ENCODE peak calls at places on chromosomes 12 and 14, in four cellular contexts. One of them, this sample, is unnamed.

GRCh38 chr12:58681730-58682129 is 238.6 kb downstream of the LRIG3 start:
- DNase-seq in colonic mucosa: no peak
- DNase-seq in astrocyte of the spinal cord: no peak
- DNase-seq in brain microvascular endothelial cell: no peak
- DNase-seq in this sample: no peak

GRCh38 chr14:37062191-37062803 is 110.1 kb downstream of the SLC25A21 start:
- DNase-seq in astrocyte of the spinal cord: no peak
- DNase-seq in colonic mucosa: no peak
- DNase-seq in brain microvascular endothelial cell: no peak
- DNase-seq in this sample: no peak

GRCh38 chr12:30794591-30795409 is 40.0 kb upstream of the CAPRIN2 start:
- DNase-seq in astrocyte of the spinal cord: peak; percentile 97
- DNase-seq in brain microvascular endothelial cell: peak; percentile 95
- DNase-seq in colonic mucosa: no peak
- DNase-seq in this sample: peak; percentile 93

GRCh38 chr14:63596998-63597658 is 44.5 kb downstream of the WDR89 start:
- DNase-seq in astrocyte of the spinal cord: no peak
- DNase-seq in colonic mucosa: no peak
- DNase-seq in brain microvascular endothelial cell: no peak
- DNase-seq in this sample: no peak

GRCh38 chr14:94217116-94217515 is 43.0 kb downstream of the PPP4R4 start:
- DNase-seq in astrocyte of the spinal cord: no peak
- DNase-seq in colonic mucosa: no peak
- DNase-seq in brain microvascular endothelial cell: no peak
- DNase-seq in this sample: no peak

GRCh38 chr12:54544743-54545142 is 4.7 kb upstream of the PDE1B start:
- DNase-seq in brain microvascular endothelial cell: no peak
- DNase-seq in astrocyte of the spinal cord: no peak
- DNase-seq in colonic mucosa: no peak
- DNase-seq in this sample: no peak

GRCh38 chr14:95329941-95330340 is 10.2 kb upstream of the CLMN start:
- DNase-seq in astrocyte of the spinal cord: no peak
- DNase-seq in colonic mucosa: no peak
- DNase-seq in brain microvascular endothelial cell: no peak
- DNase-seq in this sample: no peak

GRCh38 chr12:14416658-14417057 is 51.2 kb downstream of the ATF7IP start:
- DNase-seq in astrocyte of the spinal cord: peak; percentile 92
- DNase-seq in brain microvascular endothelial cell: peak; percentile 89
- DNase-seq in colonic mucosa: no peak
- DNase-seq in this sample: peak; percentile 78

GRCh38 chr12:33708935-33709334 is 269.3 kb upstream of the SYT10 start:
- DNase-seq in astrocyte of the spinal cord: no peak
- DNase-seq in brain microvascular endothelial cell: no peak
- DNase-seq in colonic mucosa: no peak
- DNase-seq in this sample: no peak

GRCh38 chr12:115185529-115185928 is 501.6 kb upstream of the TBX3 start:
- DNase-seq in astrocyte of the spinal cord: no peak
- DNase-seq in brain microvascular endothelial cell: no peak
- DNase-seq in colonic mucosa: no peak
- DNase-seq in this sample: peak; percentile 58

GRCh38 chr14:105767315-105767714 is 240.9 kb downstream of the TMEM121 start:
- DNase-seq in brain microvascular endothelial cell: no peak
- DNase-seq in colonic mucosa: no peak
- DNase-seq in astrocyte of the spinal cord: no peak
- DNase-seq in this sample: no peak

GRCh38 chr14:65709576-65709975 is 297.0 kb downstream of the FUT8 start:
- DNase-seq in brain microvascular endothelial cell: no peak
- DNase-seq in colonic mucosa: no peak
- DNase-seq in astrocyte of the spinal cord: no peak
- DNase-seq in this sample: no peak

GRCh38 chr12:85350356-85350755 is 70.3 kb downstream of the ALX1 start:
- DNase-seq in colonic mucosa: no peak
- DNase-seq in brain microvascular endothelial cell: no peak
- DNase-seq in astrocyte of the spinal cord: no peak
- DNase-seq in this sample: no peak

GRCh38 chr14:60773558-60773957 is 39.0 kb downstream of the MNAT1 start:
- DNase-seq in astrocyte of the spinal cord: no peak
- DNase-seq in brain microvascular endothelial cell: no peak
- DNase-seq in colonic mucosa: no peak
- DNase-seq in this sample: no peak

GRCh38 chr14:37403656-37404055 is 191.4 kb downstream of the FOXA1 start:
- DNase-seq in brain microvascular endothelial cell: no peak
- DNase-seq in astrocyte of the spinal cord: no peak
- DNase-seq in colonic mucosa: no peak
- DNase-seq in this sample: no peak

GRCh38 chr12:125983094-125983783 is 918.0 kb downstream of the AACS start:
- DNase-seq in astrocyte of the spinal cord: peak; percentile 78
- DNase-seq in brain microvascular endothelial cell: no peak
- DNase-seq in colonic mucosa: peak; percentile 35
- DNase-seq in this sample: no peak

GRCh38 chr12:3777206-3777809 is 24.4 kb upstream of the CRACR2A start:
- DNase-seq in brain microvascular endothelial cell: peak; percentile 44
- DNase-seq in colonic mucosa: peak; percentile 40
- DNase-seq in astrocyte of the spinal cord: peak; percentile 45
- DNase-seq in this sample: no peak

GRCh38 chr12:98838282-98838681 is 193.2 kb downstream of the APAF1 start:
- DNase-seq in colonic mucosa: no peak
- DNase-seq in astrocyte of the spinal cord: peak; percentile 67
- DNase-seq in brain microvascular endothelial cell: peak; percentile 32
- DNase-seq in this sample: peak; percentile 3

GRCh38 chr14:94161087-94161486 is 13.0 kb upstream of the PPP4R4 start:
- DNase-seq in colonic mucosa: no peak
- DNase-seq in astrocyte of the spinal cord: no peak
- DNase-seq in brain microvascular endothelial cell: no peak
- DNase-seq in this sample: no peak

GRCh38 chr12:124536613-124537012 is 30.8 kb downstream of the NCOR2 start:
- DNase-seq in astrocyte of the spinal cord: peak; percentile 59
- DNase-seq in colonic mucosa: no peak
- DNase-seq in brain microvascular endothelial cell: no peak
- DNase-seq in this sample: peak; percentile 76

GRCh38 chr14:81418057-81418790 is 18.1 kb upstream of the STON2 start:
- DNase-seq in astrocyte of the spinal cord: no peak
- DNase-seq in colonic mucosa: no peak
- DNase-seq in brain microvascular endothelial cell: no peak
- DNase-seq in this sample: no peak

GRCh38 chr12:2739832-2740641 is 54.7 kb upstream of the FKBP4 start:
- DNase-seq in astrocyte of the spinal cord: peak; percentile 32
- DNase-seq in brain microvascular endothelial cell: peak; percentile 30
- DNase-seq in colonic mucosa: peak; percentile 32
- DNase-seq in this sample: peak; percentile 73

GRCh38 chr12:93122569-93123091 is 193.5 kb upstream of the EEA1 start:
- DNase-seq in brain microvascular endothelial cell: no peak
- DNase-seq in colonic mucosa: no peak
- DNase-seq in astrocyte of the spinal cord: no peak
- DNase-seq in this sample: no peak

GRCh38 chr12:124755801-124756148 is 107.9 kb downstream of the SCARB1 start:
- DNase-seq in astrocyte of the spinal cord: no peak
- DNase-seq in brain microvascular endothelial cell: no peak
- DNase-seq in colonic mucosa: no peak
- DNase-seq in this sample: no peak

GRCh38 chr12:94714378-94714777 is 64.0 kb upstream of the TMCC3 start:
- DNase-seq in colonic mucosa: no peak
- DNase-seq in astrocyte of the spinal cord: peak; percentile 86
- DNase-seq in brain microvascular endothelial cell: peak; percentile 85
- DNase-seq in this sample: peak; percentile 83

GRCh38 chr12:131114942-131115584 is 161.4 kb downstream of the ADGRD1 start:
- DNase-seq in astrocyte of the spinal cord: no peak
- DNase-seq in colonic mucosa: no peak
- DNase-seq in brain microvascular endothelial cell: no peak
- DNase-seq in this sample: no peak

GRCh38 chr12:92930421-92930820 is 1.3 kb upstream of the EEA1 start:
- DNase-seq in brain microvascular endothelial cell: no peak
- DNase-seq in astrocyte of the spinal cord: no peak
- DNase-seq in colonic mucosa: no peak
- DNase-seq in this sample: no peak

GRCh38 chr12:3034067-3034750 is 43.0 kb upstream of the TSPAN9 start:
- DNase-seq in colonic mucosa: peak; percentile 44
- DNase-seq in astrocyte of the spinal cord: peak; percentile 65
- DNase-seq in brain microvascular endothelial cell: peak; percentile 80
- DNase-seq in this sample: peak; percentile 56

GRCh38 chr12:113366827-113367226 is 8.4 kb downstream of the PLBD2 start:
- DNase-seq in colonic mucosa: no peak
- DNase-seq in brain microvascular endothelial cell: no peak
- DNase-seq in astrocyte of the spinal cord: no peak
- DNase-seq in this sample: no peak

GRCh38 chr12:124939428-124940142 is 25.1 kb upstream of the UBC start:
- DNase-seq in brain microvascular endothelial cell: peak; percentile 91
- DNase-seq in astrocyte of the spinal cord: peak; percentile 93
- DNase-seq in colonic mucosa: peak; percentile 93
- DNase-seq in this sample: peak; percentile 95

GRCh38 chr14:61566537-61567225 is 128.6 kb upstream of the HIF1A start:
- DNase-seq in astrocyte of the spinal cord: peak; percentile 74
- DNase-seq in brain microvascular endothelial cell: no peak
- DNase-seq in colonic mucosa: no peak
- DNase-seq in this sample: peak; percentile 62

GRCh38 chr12:6426882-6427671 is 17.7 kb upstream of the CD27 start:
- DNase-seq in brain microvascular endothelial cell: no peak
- DNase-seq in astrocyte of the spinal cord: no peak
- DNase-seq in colonic mucosa: no peak
- DNase-seq in this sample: no peak

DNA sequence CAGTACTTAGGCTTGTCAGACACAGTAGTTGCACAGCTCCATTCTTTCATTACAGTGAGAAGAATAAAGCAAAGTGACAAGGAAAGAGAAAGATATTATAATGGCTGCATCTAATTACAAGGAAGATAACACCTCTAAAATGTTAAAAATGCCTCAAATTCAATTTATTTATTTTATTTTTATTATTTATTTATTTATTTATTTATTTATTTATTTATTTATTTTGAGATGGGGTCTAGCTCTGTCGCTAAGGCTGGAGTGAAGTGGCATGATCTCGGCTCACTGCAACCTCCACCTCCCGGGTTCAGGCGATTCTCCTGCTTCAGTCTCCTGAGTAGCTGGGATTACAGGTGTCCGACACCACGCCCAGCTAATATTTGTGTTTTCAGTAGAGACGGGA is 2.6 kb upstream of the CFAP54 start:
- DNase-seq in brain microvascular endothelial cell: no peak
- DNase-seq in colonic mucosa: no peak
- DNase-seq in astrocyte of the spinal cord: no peak
- DNase-seq in this sample: no peak
- H3K4me3 ChIP-seq in brain microvascular endothelial cell: no peak overlapping the region
- H3K4me3 ChIP-seq in colonic mucosa: no peak overlapping the region
- H3K4me3 ChIP-seq in astrocyte of the spinal cord: no peak overlapping the region
- H3K4me3 ChIP-seq in this sample: no peak overlapping the region

DNA sequence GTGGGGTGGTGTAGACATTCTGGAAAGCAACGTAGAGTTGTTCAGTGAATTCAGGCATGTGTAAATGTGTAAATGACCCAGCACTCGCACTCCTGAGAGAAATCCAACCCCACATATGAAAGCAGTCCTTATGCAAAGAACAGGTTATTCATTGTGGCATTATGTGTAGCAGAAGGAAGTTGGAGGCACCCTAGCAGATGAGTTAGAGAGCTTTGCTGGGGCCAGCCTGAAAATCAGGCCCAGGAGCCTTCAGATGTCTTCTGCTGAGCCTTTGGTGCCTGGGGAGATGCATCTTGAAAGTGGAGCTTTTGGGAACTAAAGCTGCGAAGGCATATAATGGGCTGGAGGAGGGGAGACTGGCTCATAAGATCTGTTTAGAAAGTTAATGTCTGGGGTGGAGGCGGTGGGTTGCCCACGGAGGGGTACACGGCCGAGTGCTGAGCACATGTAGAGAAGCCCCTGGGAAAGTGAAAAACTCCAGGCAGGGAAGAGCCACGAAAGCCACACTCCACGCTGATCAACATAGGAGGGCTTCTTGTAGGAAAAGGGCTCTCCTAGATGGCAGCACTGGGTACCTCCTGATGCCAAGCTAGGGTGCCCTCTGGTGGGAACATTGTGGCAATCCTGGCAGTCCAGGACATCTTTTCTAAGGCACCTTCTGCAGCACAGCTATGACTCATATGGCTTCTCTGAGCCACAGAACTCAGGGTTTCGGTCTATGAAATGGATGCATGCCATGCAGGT is 6.1 kb upstream of the KRT83 start:
- DNase-seq in astrocyte of the spinal cord: peak; percentile 88
- DNase-seq in colonic mucosa: peak; percentile 86
- DNase-seq in brain microvascular endothelial cell: peak; percentile 85
- DNase-seq in this sample: peak; percentile 94
- TF ChIP-seq CTCF in astrocyte of the spinal cord: peak; percentile 91
- TF ChIP-seq CTCF in colonic mucosa: peak; percentile 66
- TF ChIP-seq CTCF in brain microvascular endothelial cell: peak; percentile 97
- TF ChIP-seq CTCF in this sample: peak; percentile 96

GRCh38 chr14:55271572-55272414 is 572 bp downstream of the FBXO34 start:
- DNase-seq in colonic mucosa: peak; percentile 80
- DNase-seq in brain microvascular endothelial cell: peak; percentile 76
- DNase-seq in astrocyte of the spinal cord: peak; percentile 77
- DNase-seq in this sample: peak; percentile 85

GRCh38 chr14:55272415-55272786 is 1.2 kb downstream of the FBXO34 start:
- DNase-seq in colonic mucosa: no peak
- DNase-seq in astrocyte of the spinal cord: no peak
- DNase-seq in brain microvascular endothelial cell: no peak
- DNase-seq in this sample: no peak

GRCh38 chr14:55274144-55274543 is 2.9 kb downstream of the FBXO34 start:
- DNase-seq in brain microvascular endothelial cell: no peak
- DNase-seq in colonic mucosa: no peak
- DNase-seq in astrocyte of the spinal cord: no peak
- DNase-seq in this sample: no peak

GRCh38 chr14:55274760-55275159 is 3.5 kb downstream of the FBXO34 start:
- DNase-seq in colonic mucosa: no peak
- DNase-seq in brain microvascular endothelial cell: peak; percentile 53
- DNase-seq in astrocyte of the spinal cord: peak; percentile 17
- DNase-seq in this sample: peak; percentile 73

DNA sequence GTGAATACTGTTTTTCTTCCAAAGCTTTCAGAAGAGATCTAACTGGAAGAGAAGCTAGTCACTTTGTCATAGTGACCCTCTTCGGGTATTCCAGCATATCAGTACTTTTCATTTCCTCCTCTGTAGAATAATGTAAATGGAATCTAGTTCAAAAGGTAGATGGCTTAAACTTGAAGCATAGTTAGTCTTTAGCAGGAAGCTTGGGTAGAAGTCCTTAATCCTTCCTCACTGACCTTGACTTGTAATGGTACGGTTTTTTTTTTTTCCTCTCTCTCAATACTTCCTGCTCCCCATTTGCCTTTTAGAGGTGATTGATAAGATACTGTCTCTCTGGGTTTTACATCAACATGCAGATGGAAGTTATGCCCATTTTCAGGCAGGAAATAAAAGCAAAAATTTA is 1.7 kb downstream of the FBXO34 start:
- DNase-seq in astrocyte of the spinal cord: no peak
- DNase-seq in colonic mucosa: no peak
- DNase-seq in brain microvascular endothelial cell: no peak
- DNase-seq in this sample: no peak
- H3K4me3 ChIP-seq in astrocyte of the spinal cord: no peak overlapping the region
- H3K4me3 ChIP-seq in colonic mucosa: peak overlapping the region; percentile 96
- H3K4me3 ChIP-seq in brain microvascular endothelial cell: peak overlapping the region; percentile 5
- H3K4me3 ChIP-seq in this sample: peak overlapping the region; percentile 93

GRCh38 chr14:89841855-89842254 is 112.7 kb downstream of the EFCAB11 start:
- DNase-seq in astrocyte of the spinal cord: no peak
- DNase-seq in brain microvascular endothelial cell: no peak
- DNase-seq in colonic mucosa: no peak
- DNase-seq in this sample: no peak
- TF ChIP-seq CTCF in astrocyte of the spinal cord: no peak
- TF ChIP-seq CTCF in brain microvascular endothelial cell: peak; percentile 6
- TF ChIP-seq CTCF in colonic mucosa: no peak
- TF ChIP-seq CTCF in this sample: no peak

This sample was measured in foreskin fibroblast.